ENCODE peak calls at places on chromosome 9, in four cellular contexts. One of them, this sample, is unnamed.

GRCh38 chr9:134526798-134527492 is 114.7 kb upstream of the COL5A1 start:
- DNase-seq in BJ: no peak
- DNase-seq in fibroblast of lung: no peak
- DNase-seq in PC-3: no peak
- DNase-seq in this sample: no peak

GRCh38 chr9:26863074-26863473 is 29.5 kb downstream of the CAAP1 start:
- DNase-seq in BJ: no peak
- DNase-seq in PC-3: peak
- DNase-seq in fibroblast of lung: peak
- DNase-seq in this sample: no peak

GRCh38 chr9:127847155-127847463 is 7.3 kb downstream of the ENG start:
- DNase-seq in PC-3: no peak
- DNase-seq in BJ: no peak
- DNase-seq in fibroblast of lung: no peak
- DNase-seq in this sample: no peak

GRCh38 chr9:74172874-74173273 is 324.3 kb upstream of the RORB start:
- DNase-seq in fibroblast of lung: no peak
- DNase-seq in PC-3: no peak
- DNase-seq in BJ: no peak
- DNase-seq in this sample: no peak

GRCh38 chr9:136345281-136346156 is 18.0 kb downstream of the DNLZ start:
- DNase-seq in PC-3: peak
- DNase-seq in fibroblast of lung: peak
- DNase-seq in BJ: no peak
- DNase-seq in this sample: no peak

GRCh38 chr9:127562841-127563523 is 49.1 kb upstream of the STXBP1 start:
- DNase-seq in PC-3: peak
- DNase-seq in BJ: no peak
- DNase-seq in fibroblast of lung: peak
- DNase-seq in this sample: no peak

GRCh38 chr9:77561321-77562020 is 86.7 kb downstream of the GNA14 start:
- DNase-seq in fibroblast of lung: no peak
- DNase-seq in BJ: no peak
- DNase-seq in PC-3: no peak
- DNase-seq in this sample: no peak

GRCh38 chr9:106613250-106613737 is 249.7 kb upstream of the ZNF462 start:
- DNase-seq in BJ: no peak
- DNase-seq in PC-3: no peak
- DNase-seq in fibroblast of lung: no peak
- DNase-seq in this sample: no peak

GRCh38 chr9:87020169-87020935 is 73.0 kb upstream of the GAS1 start:
- DNase-seq in PC-3: no peak
- DNase-seq in BJ: no peak
- DNase-seq in fibroblast of lung: no peak
- DNase-seq in this sample: no peak

GRCh38 chr9:124350485-124351263 is 64.6 kb downstream of the PSMB7 start:
- DNase-seq in fibroblast of lung: no peak
- DNase-seq in BJ: no peak
- DNase-seq in PC-3: no peak
- DNase-seq in this sample: no peak

DNA sequence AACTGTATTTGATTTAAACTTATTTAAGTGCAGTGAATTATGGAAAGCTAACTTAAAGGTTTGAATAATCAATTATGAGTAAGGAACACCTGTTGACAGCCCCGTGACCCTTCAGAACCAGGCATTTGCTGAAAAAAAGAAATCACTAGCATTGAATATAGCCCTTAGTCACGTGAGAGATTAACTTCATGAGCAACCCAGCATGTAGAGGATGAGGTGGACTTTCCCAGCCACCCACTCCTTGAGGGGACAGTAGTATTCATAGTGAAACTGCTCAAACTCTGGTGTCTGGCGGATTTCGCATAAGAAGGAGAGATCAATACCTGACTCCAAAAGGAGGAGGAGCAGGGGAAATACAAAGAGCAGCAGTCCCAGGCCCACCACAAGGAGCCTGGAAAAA is 184.8 kb upstream of the RASEF start:
- DNase-seq in BJ: no peak
- DNase-seq in fibroblast of lung: no peak
- DNase-seq in PC-3: no peak
- DNase-seq in this sample: no peak
- TF ChIP-seq CTCF in BJ: no peak
- TF ChIP-seq CTCF in fibroblast of lung: no peak
- TF ChIP-seq CTCF in PC-3: no peak
- TF ChIP-seq CTCF in this sample: no peak

GRCh38 chr9:79809931-79810330 is 238.2 kb downstream of the TLE4 start:
- DNase-seq in BJ: peak
- DNase-seq in PC-3: peak
- DNase-seq in fibroblast of lung: peak
- DNase-seq in this sample: peak
- H3K4me3 ChIP-seq in BJ: no peak
- H3K4me3 ChIP-seq in PC-3: peak
- H3K4me3 ChIP-seq in fibroblast of lung: peak
- H3K4me3 ChIP-seq in this sample: no peak

GRCh38 chr9:18477121-18477705 is 3.3 kb downstream of the ADAMTSL1 start:
- DNase-seq in BJ: no peak
- DNase-seq in PC-3: no peak
- DNase-seq in fibroblast of lung: peak
- DNase-seq in this sample: no peak

GRCh38 chr9:18478517-18479361 is 4.8 kb downstream of the ADAMTSL1 start:
- DNase-seq in BJ: no peak
- DNase-seq in PC-3: peak
- DNase-seq in fibroblast of lung: peak
- DNase-seq in this sample: peak

GRCh38 chr9:18480649-18481048 is 6.7 kb downstream of the ADAMTSL1 start:
- DNase-seq in PC-3: peak
- DNase-seq in fibroblast of lung: peak
- DNase-seq in BJ: no peak
- DNase-seq in this sample: peak

GRCh38 chr9:18479405-18479804 is 5.5 kb downstream of the ADAMTSL1 start:
- DNase-seq in BJ: no peak
- DNase-seq in PC-3: peak
- DNase-seq in fibroblast of lung: peak
- DNase-seq in this sample: no peak

GRCh38 chr9:18477719-18478118 is 3.8 kb downstream of the ADAMTSL1 start:
- DNase-seq in BJ: no peak
- DNase-seq in fibroblast of lung: no peak
- DNase-seq in PC-3: no peak
- DNase-seq in this sample: no peak
- TF ChIP-seq CTCF in BJ: no peak
- TF ChIP-seq CTCF in fibroblast of lung: peak
- TF ChIP-seq CTCF in PC-3: no peak
- TF ChIP-seq CTCF in this sample: no peak

DNA sequence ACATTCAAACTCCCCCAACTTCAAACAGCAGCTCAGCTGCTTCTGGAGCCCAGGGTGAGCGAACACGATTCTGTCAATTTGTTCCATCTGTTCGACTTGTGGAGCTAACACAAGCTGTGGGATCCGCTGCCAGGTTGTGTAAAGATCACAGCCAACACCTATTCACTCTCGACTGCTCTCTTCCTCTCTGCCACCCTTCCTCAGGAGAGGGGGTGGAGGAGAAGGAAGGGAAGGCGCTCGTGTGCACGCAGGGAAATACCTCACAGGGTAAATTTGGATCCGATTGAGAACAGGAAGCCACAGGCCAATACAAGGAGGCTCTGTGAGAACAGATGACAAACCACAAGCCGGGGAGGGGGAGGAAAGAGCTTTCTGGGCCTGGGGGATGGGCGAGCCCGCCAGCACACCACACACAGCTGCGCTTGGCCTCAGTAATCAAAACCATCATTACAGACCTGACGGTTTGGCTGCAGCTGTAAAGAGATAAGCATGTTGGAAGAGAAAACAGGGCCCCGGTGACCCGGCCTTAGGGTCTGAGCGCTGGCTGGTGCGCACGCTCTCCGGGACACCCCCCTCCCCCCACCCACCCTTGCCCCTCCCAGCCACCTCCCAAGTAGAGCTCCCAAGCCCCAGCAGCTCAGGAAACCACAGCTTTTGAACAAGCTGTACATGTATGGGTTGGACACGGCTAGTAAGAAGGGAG is 54.2 kb downstream of the PTCH1 start:
- DNase-seq in BJ: peak
- DNase-seq in PC-3: no peak
- DNase-seq in fibroblast of lung: peak
- DNase-seq in this sample: peak
- H3K4me3 ChIP-seq in BJ: peak
- H3K4me3 ChIP-seq in PC-3: no peak
- H3K4me3 ChIP-seq in fibroblast of lung: peak
- H3K4me3 ChIP-seq in this sample: peak

GRCh38 chr9:69151506-69151905 is 22.6 kb upstream of the TJP2 start:
- DNase-seq in fibroblast of lung: no peak
- DNase-seq in BJ: no peak
- DNase-seq in PC-3: no peak
- DNase-seq in this sample: no peak
- TF ChIP-seq CTCF in fibroblast of lung: no peak
- TF ChIP-seq CTCF in BJ: no peak
- TF ChIP-seq CTCF in PC-3: no peak
- TF ChIP-seq CTCF in this sample: no peak

DNA sequence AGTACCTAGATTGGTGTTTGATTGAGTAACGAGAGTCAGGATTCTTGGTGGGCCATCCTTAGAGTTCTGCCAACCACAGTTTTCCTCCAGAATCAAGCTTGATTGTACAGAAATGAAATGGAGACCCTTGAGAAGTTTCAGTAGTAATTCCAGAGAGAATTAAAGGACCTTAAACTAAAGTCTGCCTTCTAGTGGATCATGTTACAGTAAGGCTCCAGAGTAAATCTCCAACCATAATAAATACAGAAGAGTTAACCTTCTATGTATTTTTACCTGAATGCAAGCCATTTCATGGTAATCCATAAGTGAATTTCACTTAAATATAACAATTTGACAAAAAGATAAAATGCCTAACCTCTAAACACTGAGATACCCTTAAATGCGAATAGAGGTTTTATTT is 53.0 kb upstream of the CNTLN start:
- DNase-seq in PC-3: no peak
- DNase-seq in BJ: no peak
- DNase-seq in fibroblast of lung: no peak
- DNase-seq in this sample: no peak
- H3K4me3 ChIP-seq in PC-3: no peak
- H3K4me3 ChIP-seq in BJ: no peak
- H3K4me3 ChIP-seq in fibroblast of lung: no peak
- H3K4me3 ChIP-seq in this sample: no peak

GRCh38 chr9:108867829-108868228 is 5.8 kb downstream of the ACTL7A start:
- DNase-seq in BJ: no peak
- DNase-seq in PC-3: no peak
- DNase-seq in fibroblast of lung: no peak
- DNase-seq in this sample: no peak
- TF ChIP-seq CTCF in BJ: no peak
- TF ChIP-seq CTCF in PC-3: no peak
- TF ChIP-seq CTCF in fibroblast of lung: no peak
- TF ChIP-seq CTCF in this sample: no peak

GRCh38 chr9:110125207-110125751 is 82.7 kb downstream of the C9orf152 start:
- DNase-seq in BJ: peak
- DNase-seq in PC-3: no peak
- DNase-seq in fibroblast of lung: peak
- DNase-seq in this sample: peak
- H3K4me3 ChIP-seq in BJ: peak
- H3K4me3 ChIP-seq in PC-3: no peak
- H3K4me3 ChIP-seq in fibroblast of lung: peak
- H3K4me3 ChIP-seq in this sample: peak

DNA sequence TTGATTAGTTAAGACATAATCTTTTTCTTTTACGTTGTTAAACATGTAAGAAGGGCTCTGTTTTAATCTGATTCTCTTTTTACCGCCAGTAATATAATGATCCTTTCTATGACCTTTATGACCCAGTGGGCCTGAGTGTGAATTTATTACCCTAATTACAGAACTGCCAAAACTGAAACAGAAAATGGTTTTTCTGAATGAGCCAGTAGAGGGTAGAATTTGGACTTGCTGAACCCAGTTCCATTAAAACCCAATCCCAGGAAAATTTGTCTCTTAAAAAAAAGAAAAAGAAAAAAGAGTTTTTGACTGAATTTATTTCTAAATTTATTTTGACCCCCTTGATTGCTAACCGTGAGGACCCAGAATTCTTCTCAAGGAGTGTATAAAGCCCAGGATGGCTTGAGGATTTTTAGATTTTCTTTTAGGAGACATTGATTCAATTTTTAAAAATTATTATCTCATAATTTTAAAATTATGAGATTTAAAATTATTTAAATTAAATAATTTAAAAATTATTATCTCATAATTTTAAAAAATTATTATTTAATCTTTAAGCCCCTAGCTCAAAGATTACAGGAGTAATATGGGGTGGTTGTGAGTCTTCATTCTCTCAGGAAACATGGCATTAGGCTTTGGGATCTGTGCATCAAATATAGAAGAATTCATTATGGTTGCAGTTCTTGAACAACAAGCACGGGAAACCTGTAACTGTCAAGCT is 94.1 kb upstream of the GLIS3 start:
- DNase-seq in fibroblast of lung: no peak
- DNase-seq in BJ: no peak
- DNase-seq in PC-3: no peak
- DNase-seq in this sample: no peak
- TF ChIP-seq CTCF in fibroblast of lung: no peak
- TF ChIP-seq CTCF in BJ: no peak
- TF ChIP-seq CTCF in PC-3: no peak
- TF ChIP-seq CTCF in this sample: peak

DNA sequence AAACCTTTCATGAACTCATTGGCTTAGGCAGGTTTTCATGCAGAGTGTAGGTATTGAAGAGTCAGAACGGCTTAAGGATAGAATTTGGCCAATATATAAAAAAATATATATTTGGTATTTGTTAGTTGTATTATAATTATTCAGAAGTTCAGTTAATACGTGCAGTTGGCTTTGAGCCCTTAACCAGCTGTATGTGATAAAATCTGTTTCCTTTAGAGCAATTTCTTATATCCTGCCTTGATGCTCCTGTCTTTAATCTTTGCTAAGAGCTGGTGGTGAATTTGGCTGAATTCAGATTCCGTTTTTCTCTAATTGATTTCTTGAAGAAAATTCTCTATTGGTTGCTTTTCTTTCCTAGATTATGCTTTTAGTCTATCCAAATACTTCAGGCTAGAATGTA is 3.7 kb downstream of the ANXA1 start:
- DNase-seq in fibroblast of lung: no peak
- DNase-seq in PC-3: no peak
- DNase-seq in BJ: no peak
- DNase-seq in this sample: no peak
- H3K4me3 ChIP-seq in fibroblast of lung: peak
- H3K4me3 ChIP-seq in PC-3: peak
- H3K4me3 ChIP-seq in BJ: peak
- H3K4me3 ChIP-seq in this sample: no peak

This sample was measured in AG09309.